ENCODE peak calls at places on chromosomes 6 and 20, in six cellular contexts. P is vagina, F is A549, Z is HCT116, J is transverse colon, I is breast epithelium. W is an unnamed sample. For H3K4me1, the result is how much of the 10 kb centered on the place peaks cover.

GRCh38 chr20:19758888-19759331 is 852 bp downstream of the RIN2 start:
- DNase-seq in P (no peak), F (peak), J (peak), Z (no peak), I (peak), W (peak)

GRCh38 chr6:132270745-132271414 is 130.4 kb downstream of the MOXD1 start:
- DNase-seq in Z (no peak), I (no peak), J (no peak), P (no peak), F (no peak), W (peak)

GRCh38 chr20:1931830-1932229 is 36.6 kb downstream of the SIRPA start:
- DNase-seq in Z (no peak), P (no peak), F (no peak), J (no peak), I (no peak), W (no peak)

GRCh38 chr6:44606506-44606905 is 219.0 kb downstream of the CDC5L start:
- DNase-seq in Z (no peak), F (no peak), J (no peak), I (no peak), P (no peak), W (peak)

GRCh38 chr6:44367686-44368085 is 19.8 kb upstream of the CDC5L start:
- DNase-seq in Z (no peak), J (no peak), I (no peak), F (no peak), P (no peak), W (no peak)

GRCh38 chr6:166025149-166025898 is 142.3 kb downstream of the TBXT start:
- DNase-seq in I (no peak), F (no peak), J (no peak), P (no peak), Z (no peak), W (no peak)

GRCh38 chr6:108661430-108661829 is 100.7 kb downstream of the FOXO3 start:
- DNase-seq in Z (no peak), P (no peak), J (no peak), F (no peak), I (no peak), W (no peak)

GRCh38 chr20:64001607-64002011 is 20.7 kb downstream of the PRPF6 start:
- DNase-seq in Z (no peak), P (no peak), F (no peak), J (no peak), I (no peak), W (peak)

DNA sequence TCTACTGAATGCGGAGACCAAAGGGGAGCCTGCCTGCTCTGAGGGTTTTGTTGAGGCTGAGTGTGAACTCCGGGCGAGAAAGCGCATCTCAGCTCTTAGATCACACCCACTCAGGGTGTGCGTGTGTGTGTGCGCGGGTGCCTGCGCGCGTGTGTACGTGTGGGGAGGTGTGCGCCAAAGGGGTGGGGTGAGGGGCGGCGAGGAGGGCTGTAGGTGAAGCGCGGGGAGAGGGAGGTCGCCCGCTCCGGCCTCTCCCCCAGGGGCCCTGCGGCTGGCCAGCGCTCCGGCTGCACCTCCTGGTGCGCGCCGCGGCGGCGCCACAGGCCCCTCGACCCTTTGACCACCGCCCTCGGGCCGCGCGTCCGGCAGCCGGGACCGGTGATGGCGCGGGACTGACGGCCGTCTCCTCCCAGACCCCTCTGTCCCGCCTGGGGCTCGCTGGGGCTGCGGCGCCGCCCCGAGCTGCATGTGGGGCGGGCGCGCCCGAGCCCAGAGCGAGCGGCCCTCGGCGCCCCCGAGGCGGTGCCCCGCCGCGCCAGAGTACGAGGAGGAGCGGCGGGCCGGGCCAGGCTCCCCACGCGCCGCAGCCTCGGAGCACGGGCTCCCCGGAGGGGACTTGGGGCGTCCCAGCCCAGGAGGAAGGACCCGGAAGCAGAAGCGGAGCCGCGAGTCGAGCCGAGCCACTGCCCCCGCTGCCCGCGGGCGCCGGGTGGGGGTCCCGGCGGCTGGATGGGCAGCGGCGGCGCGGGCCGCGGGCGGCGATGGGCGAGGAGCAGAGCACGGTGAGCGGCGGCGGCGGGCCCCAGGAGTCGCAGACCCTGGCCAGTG is at the start of gene RNF217:
- DNase-seq in I (no peak), P (no peak), F (peak), J (peak), Z (no peak), W (peak)
- TF ChIP-seq POLR2A in I (no peak), P (peak), F (peak), J (peak), Z (peak), W (peak)

GRCh38 chr6:16670183-16670582 is 91.1 kb downstream of the ATXN1 start:
- DNase-seq in F (no peak), P (no peak), J (peak), I (no peak), Z (no peak), W (no peak)

GRCh38 chr6:16670617-16671051 is 90.6 kb downstream of the ATXN1 start:
- DNase-seq in P (no peak), I (no peak), F (no peak), J (no peak), Z (no peak), W (no peak)

GRCh38 chr6:16671302-16672289 is 89.7 kb downstream of the ATXN1 start:
- DNase-seq in P (no peak), J (no peak), F (no peak), I (no peak), Z (no peak), W (no peak)

GRCh38 chr6:16674666-16675392 is 86.4 kb downstream of the ATXN1 start:
- DNase-seq in F (peak), J (no peak), I (no peak), Z (no peak), P (no peak), W (no peak)

GRCh38 chr6:16673011-16673797 is 88.1 kb downstream of the ATXN1 start:
- DNase-seq in I (no peak), Z (no peak), J (no peak), P (no peak), F (no peak), W (no peak)
- H3K4me1 ChIP-seq in I (under half), Z (half or more), J (under half), P (half or more), F (half or more), W (under half)

GRCh38 chr20:45857836-45858250 is 429 bp downstream of the ZSWIM3 start:
- DNase-seq in J (no peak), Z (no peak), P (no peak), I (no peak), F (no peak), W (no peak)
- TF ChIP-seq POLR2A in J (no peak), Z (no peak), P (no peak), I (no peak), F (no peak), W (no peak)

DNA sequence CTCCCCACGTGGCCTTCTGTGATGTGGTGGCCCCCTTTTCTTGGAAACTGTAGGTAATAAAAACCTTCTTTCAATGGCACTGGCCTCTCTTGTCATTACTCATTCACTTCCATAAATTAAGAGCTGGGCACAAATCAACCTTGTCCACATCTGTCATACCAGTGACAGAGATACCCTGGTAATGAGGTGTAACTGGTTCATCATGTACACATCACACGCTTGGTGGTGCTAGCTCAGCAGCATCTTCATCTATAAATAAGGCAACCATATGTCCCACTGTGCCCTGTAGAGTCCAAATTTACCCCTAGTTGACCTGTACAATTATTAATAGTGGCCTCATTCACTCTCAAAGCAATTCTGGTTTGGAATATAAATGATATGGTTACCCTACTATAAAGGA is 245.6 kb downstream of the HIVEP2 start:
- DNase-seq in F (no peak), Z (no peak), P (no peak), J (no peak), I (no peak), W (no peak)
- H3K4me1 ChIP-seq in F (under half), Z (under half), P (under half), J (under half), I (under half), W (under half)

GRCh38 chr6:157323114-157323923 is at the start of gene TMEM242:
- DNase-seq in P (peak), J (peak), I (peak), Z (peak), F (peak), W (peak)
- TF ChIP-seq POLR2A in P (peak), J (peak), I (peak), Z (peak), F (peak), W (peak)

GRCh38 chr6:35719407-35719829 is 17.4 kb upstream of the ARMC12 start:
- DNase-seq in I (no peak), P (peak), Z (no peak), F (no peak), J (no peak), W (no peak)
- H3K4me1 ChIP-seq in I (under half), P (half or more), Z (under half), F (under half), J (half or more), W (half or more)

DNA sequence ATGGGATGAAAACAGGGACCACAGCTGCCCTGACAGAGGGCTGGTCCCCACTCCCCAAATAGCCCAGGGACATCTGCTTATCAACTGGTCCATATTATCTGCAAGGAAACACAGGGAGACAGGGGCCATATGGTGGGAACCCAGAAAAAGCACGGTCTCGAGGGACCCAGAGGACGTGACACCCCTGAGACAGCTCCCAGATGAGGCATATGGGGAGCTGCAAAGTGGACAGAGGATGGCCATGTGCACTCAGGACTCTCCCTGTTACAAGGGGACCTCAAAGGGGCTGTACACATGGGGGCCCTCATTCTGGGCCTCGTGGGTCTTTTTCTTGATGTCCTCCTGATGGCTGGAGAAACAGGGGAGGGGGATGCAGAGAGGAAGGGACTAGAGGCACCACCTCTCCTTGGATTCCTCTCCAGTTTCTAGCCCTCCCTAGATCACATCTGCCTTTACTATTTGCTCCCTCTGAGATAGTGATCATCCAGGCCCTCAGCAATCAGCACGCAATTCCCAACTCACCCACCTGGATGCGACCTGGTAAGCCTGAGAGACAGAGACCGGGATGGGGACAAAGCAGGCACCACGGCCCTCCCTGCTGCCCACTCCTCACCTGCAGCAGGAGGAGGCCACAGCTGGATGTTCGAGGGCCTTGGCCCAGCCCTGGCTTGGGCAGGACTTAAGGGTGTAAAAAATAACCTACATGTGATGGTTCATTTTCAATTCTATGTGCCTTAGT is 13.1 kb upstream of the HLA-G start:
- DNase-seq in Z (no peak), F (no peak), P (peak), I (no peak), J (no peak), W (no peak)
- TF ChIP-seq POLR2A in Z (no peak), F (no peak), P (no peak), I (no peak), J (no peak), W (no peak)

GRCh38 chr6:112016335-112016734 is 37.6 kb upstream of the CCN6 start:
- DNase-seq in P (no peak), F (no peak), Z (no peak), J (no peak), I (no peak), W (no peak)

GRCh38 chr6:112015725-112016124 is 38.2 kb upstream of the CCN6 start:
- DNase-seq in J (no peak), Z (no peak), P (no peak), F (no peak), I (no peak), W (no peak)

GRCh38 chr6:112017169-112017568 is 36.7 kb upstream of the CCN6 start:
- DNase-seq in J (no peak), I (no peak), Z (no peak), F (no peak), P (no peak), W (no peak)

GRCh38 chr6:112013051-112013450 is 40.9 kb upstream of the CCN6 start:
- DNase-seq in Z (no peak), I (no peak), P (no peak), J (no peak), F (no peak), W (no peak)

DNA sequence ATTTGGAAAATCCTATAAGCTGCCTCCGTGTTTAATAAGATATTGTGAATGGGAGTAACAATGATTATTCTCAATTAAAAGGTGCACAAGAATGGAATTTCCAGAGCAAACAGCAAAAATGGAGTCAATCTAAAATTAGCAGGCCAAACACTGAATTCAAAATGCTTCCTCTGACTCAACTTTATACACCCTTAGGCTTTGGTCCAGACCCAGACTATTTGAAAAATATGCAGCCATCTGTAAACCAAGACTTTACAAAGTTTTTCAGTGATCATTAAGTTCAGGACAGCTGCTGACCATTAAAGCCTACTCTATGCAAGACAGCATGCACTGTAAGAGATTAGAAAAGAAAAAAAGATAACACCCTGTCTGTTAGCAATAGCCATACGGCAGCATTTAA is 39.4 kb upstream of the CCN6 start:
- DNase-seq in P (no peak), F (no peak), J (no peak), I (no peak), Z (no peak), W (no peak)
- H3K4me1 ChIP-seq in P (half or more), F (under half), J (under half), I (under half), Z (under half), W (under half)

GRCh38 chr6:31899882-31900722 is 1.8 kb downstream of the ZBTB12 start:
- DNase-seq in P (no peak), F (no peak), I (no peak), J (no peak), Z (no peak), W (no peak)
- TF ChIP-seq POLR2A in P (no peak), F (no peak), I (no peak), J (no peak), Z (no peak), W (no peak)